ENCODE peak calls at places on chromosomes 13 and 19, in seven cellular contexts. Q, U, N, I, R, B and T are unnamed samples.

GRCh38 chr19:14088634-14089411 is 1.7 kb downstream of the SAMD1 start:
- DNase-seq in I (no peak), N (no peak), B (no peak), U (no peak), R (no peak), Q (no peak), T (no peak)

GRCh38 chr13:46142692-46143238 is 37.9 kb upstream of the CPB2 start:
- DNase-seq in N (no peak), U (peak), Q (no peak), I (no peak), B (no peak), R (no peak), T (no peak)

GRCh38 chr13:20848944-20849343 is 53.6 kb downstream of the XPO4 start:
- DNase-seq in I (no peak), U (no peak), B (peak), R (peak), Q (no peak), N (no peak), T (no peak)

GRCh38 chr19:1122972-1123363 is 19.2 kb downstream of the GPX4 start:
- DNase-seq in Q (peak), R (peak), N (peak), I (peak), B (peak), U (peak), T (peak)

GRCh38 chr13:63435668-63436275 is 2020.1 kb upstream of the PCDH20 start:
- DNase-seq in U (no peak), Q (peak), N (peak), B (peak), R (peak), I (peak), T (peak)

GRCh38 chr19:40633207-40633606 is 32.0 kb downstream of the LTBP4 start:
- DNase-seq in R (peak), Q (no peak), I (peak), B (peak), N (no peak), U (peak), T (peak)

GRCh38 chr13:46864941-46865340 is 31.9 kb downstream of the HTR2A start:
- DNase-seq in B (no peak), I (peak), R (no peak), N (no peak), Q (peak), U (no peak), T (peak)

GRCh38 chr19:55086730-55087541 is 11.3 kb downstream of the EPS8L1 start:
- DNase-seq in B (peak), R (peak), I (no peak), N (no peak), Q (peak), U (no peak), T (peak)

GRCh38 chr13:106721599-106721998 is 153.7 kb upstream of the ARGLU1 start:
- DNase-seq in N (no peak), U (no peak), Q (no peak), B (no peak), R (no peak), I (no peak), T (no peak)

GRCh38 chr19:22052644-22053013 is 345 bp downstream of the ZNF257 start:
- DNase-seq in U (no peak), I (no peak), B (no peak), Q (no peak), R (no peak), N (no peak), T (peak)

DNA sequence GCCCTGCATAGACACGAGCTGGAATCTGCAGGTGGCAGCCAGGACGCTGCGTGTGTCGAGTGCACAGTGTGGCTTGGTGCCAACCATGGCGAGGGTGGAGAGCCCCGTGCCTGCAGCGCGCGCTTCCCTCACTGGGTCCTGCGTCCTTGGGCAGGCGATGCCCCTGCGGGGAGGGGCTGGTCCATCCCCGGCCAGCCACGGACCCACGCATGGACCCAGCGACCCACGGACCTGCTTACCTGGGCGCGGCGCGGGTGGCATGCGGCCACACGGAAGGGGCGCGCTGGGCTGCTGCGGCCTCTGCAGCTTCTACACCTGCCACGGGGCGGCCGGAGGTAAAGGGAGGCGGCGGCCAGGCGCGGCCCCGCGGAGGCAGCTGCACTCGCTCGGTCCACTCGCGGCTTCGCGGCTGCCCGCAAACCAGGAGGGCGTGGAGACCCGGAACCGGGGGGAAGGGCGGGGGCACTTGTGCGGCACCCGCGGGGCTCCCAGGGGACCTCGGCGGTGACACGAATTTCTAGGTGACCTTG is 569 bp upstream of the MCF2L start:
- DNase-seq in Q (no peak), I (peak), B (no peak), R (no peak), N (no peak), U (no peak), T (no peak)
- TF ChIP-seq EZH2 in Q (peak), I (no peak), B (no peak), R (peak), N (peak), U (no peak), T (no peak)

DNA sequence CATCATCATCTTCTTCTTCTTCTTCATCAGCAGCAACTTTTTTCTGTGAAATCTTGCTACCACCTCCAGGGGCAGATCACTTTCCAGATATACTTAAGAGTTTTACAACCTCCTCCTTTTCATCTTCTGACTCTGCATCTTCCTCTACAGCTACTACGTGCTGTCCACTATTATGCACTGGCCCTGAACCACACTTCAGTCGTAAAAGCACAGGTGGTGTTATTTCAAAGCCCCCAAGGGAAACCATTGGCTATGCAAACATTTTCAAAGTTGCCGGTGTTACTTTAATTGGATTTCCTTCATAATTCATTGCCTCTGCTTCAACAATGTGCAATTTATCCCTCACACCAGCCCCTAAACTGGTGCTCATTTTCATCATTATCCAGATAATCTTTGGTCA is 75.0 kb downstream of the POLR1D start:
- DNase-seq in U (no peak), I (no peak), B (no peak), N (no peak), R (no peak), Q (no peak), T (no peak)
- H3K9ac ChIP-seq in U (no peak), I (no peak), B (no peak), N (no peak), R (no peak), Q (no peak), T (no peak)

GRCh38 chr19:53908933-53909415 is at the start of gene CACNG7:
- DNase-seq in Q (no peak), B (peak), N (no peak), I (no peak), U (no peak), R (no peak), T (no peak)
- TF ChIP-seq EZH2 in Q (peak), B (no peak), N (peak), I (no peak), U (no peak), R (no peak), T (no peak)

GRCh38 chr13:99653526-99653925 is 152.3 kb downstream of the TM9SF2 start:
- DNase-seq in U (no peak), N (no peak), Q (no peak), B (no peak), R (no peak), I (no peak), T (no peak)

GRCh38 chr13:99656092-99656745 is 154.9 kb downstream of the TM9SF2 start:
- DNase-seq in R (peak), Q (peak), B (peak), N (peak), U (peak), I (peak), T (peak)

GRCh38 chr13:99654076-99654475 is 152.8 kb downstream of the TM9SF2 start:
- DNase-seq in N (no peak), I (no peak), Q (no peak), U (no peak), R (no peak), B (no peak), T (no peak)

GRCh38 chr13:99656843-99657506 is 155.7 kb downstream of the TM9SF2 start:
- DNase-seq in B (no peak), Q (no peak), I (no peak), R (no peak), N (no peak), U (no peak), T (no peak)

GRCh38 chr13:99655351-99656091 is 154.2 kb downstream of the TM9SF2 start:
- DNase-seq in R (peak), U (peak), Q (no peak), B (peak), I (peak), N (peak), T (peak)
- H3K9ac ChIP-seq in R (peak), U (peak), Q (no peak), B (no peak), I (no peak), N (no peak), T (peak)

GRCh38 chr19:48928164-48929005 is 5.1 kb upstream of the DHDH start:
- DNase-seq in I (peak), R (peak), N (peak), B (peak), U (no peak), Q (no peak), T (no peak)

GRCh38 chr19:48934837-48935236 is 1.3 kb downstream of the DHDH start:
- DNase-seq in R (no peak), B (no peak), Q (no peak), U (peak), N (no peak), I (no peak), T (no peak)

GRCh38 chr19:48935864-48936263 is 2.4 kb downstream of the DHDH start:
- DNase-seq in N (no peak), I (no peak), U (no peak), B (no peak), R (no peak), Q (no peak), T (no peak)

GRCh38 chr19:48938256-48938655 is 4.8 kb downstream of the DHDH start:
- DNase-seq in U (no peak), B (no peak), N (no peak), Q (no peak), R (no peak), I (no peak), T (no peak)

DNA sequence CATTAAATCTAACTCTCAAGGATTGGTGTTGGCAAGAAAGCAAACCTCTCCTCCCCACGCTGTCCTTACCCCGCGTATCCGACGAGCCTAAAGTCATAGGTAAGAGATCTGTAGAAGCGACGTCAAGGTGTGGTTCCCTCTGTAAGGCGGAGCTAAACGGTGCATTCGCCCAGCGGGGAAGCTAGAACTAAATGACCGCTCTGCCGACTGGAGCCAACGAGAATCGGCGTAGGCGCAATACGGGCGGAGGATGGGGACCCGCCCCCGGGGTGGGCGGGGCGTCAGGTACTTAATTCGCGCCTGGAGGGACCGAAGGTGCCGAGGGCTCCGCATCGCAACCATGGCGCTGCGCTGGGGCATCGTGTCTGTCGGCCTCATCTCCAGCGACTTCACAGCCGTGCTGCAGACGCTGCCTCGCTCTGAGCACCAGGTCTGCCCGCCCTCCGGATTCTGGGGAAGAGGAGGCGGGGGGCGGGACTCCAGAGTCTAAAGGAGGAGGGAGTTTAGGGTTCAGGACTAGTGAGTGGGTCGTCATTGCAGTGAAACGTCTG is at the start of gene DHDH:
- DNase-seq in N (peak), R (peak), I (peak), Q (peak), U (peak), B (peak), T (peak)
- TF ChIP-seq EZH2 in N (no peak), R (no peak), I (no peak), Q (peak), U (no peak), B (no peak), T (no peak)